ENCODE peak calls at places on chromosome 15, in nine cellular contexts. A is stomach; E is keratinocyte; S is NCI-H1436; B is T-helper 2 cell; H is lung microvascular endothelial cell; K is stimulated activated CD8-positive, alpha-beta memory T cell treated with anti-CD3 and anti-CD28 coated beads, Interleukin-12 subunit alpha, Interleukin-12 subunit beta, amount 100 ng/mL, for 4 hours; N is stimulated activated CD4-positive, alpha-beta T cell treated with anti-CD3 and anti-CD28 coated beads, Interleukin-2, amount 100 ng/mL, for 4 hours; V is activated CD8-positive, alpha-beta T cell treated with anti-CD3 and anti-CD28 coated beads for 36 hours. T is an unnamed sample.

GRCh38 chr15:50676799-50677483 is 9.7 kb downstream of the TRPM7 start:
- DNase-seq in A (no peak), E (no peak), S (no peak), B (no peak), H (no peak), K (no peak), N (no peak), V (no peak), T (no peak)

GRCh38 chr15:60407406-60407805 is 9.6 kb upstream of the ANXA2 start:
- DNase-seq in A (no peak), E (peak; percentile 74), S (no peak), B (no peak), H (no peak), K (no peak), N (no peak), V (no peak), T (no peak)

GRCh38 chr15:66831289-66831688 is 129.3 kb downstream of the SMAD6 start:
- DNase-seq in A (no peak), E (no peak), S (no peak), B (no peak), H (no peak), K (no peak), N (no peak), V (no peak), T (no peak)

GRCh38 chr15:77251662-77252061 is 168.2 kb downstream of the PEAK1 start:
- DNase-seq in A (no peak), E (no peak), S (no peak), B (no peak), H (peak; percentile 12), K (no peak), N (no peak), V (peak; percentile 31), T (no peak)

GRCh38 chr15:75796321-75796720 is 46.9 kb upstream of the UBE2Q2 start:
- DNase-seq in A (no peak), E (no peak), S (no peak), B (no peak), H (no peak), K (no peak), N (no peak), V (no peak), T (no peak)

GRCh38 chr15:48324949-48325348 is 6.3 kb upstream of the DUT start:
- DNase-seq in A (no peak), E (no peak), S (no peak), B (no peak), H (peak; percentile 3), K (no peak), N (no peak), V (no peak), T (no peak)

GRCh38 chr15:52728899-52729298 is 49.7 kb upstream of the ATOSA start:
- DNase-seq in A (no peak), E (no peak), S (no peak), B (no peak), H (peak; percentile 85), K (no peak), N (no peak), V (no peak), T (no peak)

GRCh38 chr15:85793641-85794597 is 806 bp downstream of the KLHL25 start:
- DNase-seq in A (peak; percentile 61), E (no peak), S (no peak), B (peak; percentile 63), H (peak; percentile 42), K (peak; percentile 18), N (peak; percentile 14), V (peak; percentile 52), T (peak; percentile 71)

GRCh38 chr15:55250951-55251350 is 38.7 kb downstream of the RAB27A start:
- DNase-seq in A (no peak), E (no peak), S (no peak), B (peak; percentile 28), H (no peak), K (no peak), N (no peak), V (no peak), T (no peak)

GRCh38 chr15:44698651-44699050 is 12.5 kb downstream of the PATL2 start:
- DNase-seq in A (no peak), E (no peak), S (no peak), B (no peak), H (no peak), K (no peak), N (no peak), V (no peak), T (no peak)

GRCh38 chr15:89978914-89979313 is 22.2 kb upstream of the ZNF710 start:
- DNase-seq in A (no peak), E (no peak), S (no peak), B (no peak), H (no peak), K (no peak), N (no peak), V (no peak), T (no peak)

GRCh38 chr15:38072507-38073277 is 138.3 kb downstream of the TMCO5A start:
- DNase-seq in A (peak; percentile 57), E (peak; percentile 19), S (no peak), B (peak; percentile 32), H (peak; percentile 72), K (no peak), N (no peak), V (peak; percentile 43), T (peak; percentile 81)

GRCh38 chr15:70243686-70244540 is 146.2 kb upstream of the TLE3 start:
- DNase-seq in A (no peak), E (no peak), S (no peak), B (no peak), H (no peak), K (no peak), N (no peak), V (no peak), T (no peak)

GRCh38 chr15:22933641-22934061 is 46.5 kb downstream of the CYFIP1 start:
- DNase-seq in A (peak; percentile 34), E (no peak), S (no peak), B (no peak), H (no peak), K (no peak), N (no peak), V (no peak), T (no peak)

GRCh38 chr15:32853667-32854066 is 135.9 kb downstream of the GREM1 start:
- DNase-seq in A (no peak), E (no peak), S (no peak), B (no peak), H (no peak), K (no peak), N (no peak), V (no peak), T (no peak)

GRCh38 chr15:22262613-22263020 is 182.3 kb downstream of the OR4M2 start:
- DNase-seq in A (no peak), E (no peak), S (no peak), B (peak; percentile 51), H (peak; percentile 17), K (peak; percentile 42), N (no peak), V (peak; percentile 38), T (peak; percentile 38)

GRCh38 chr15:90306560-90306959 is 41.1 kb downstream of the NGRN start:
- DNase-seq in A (no peak), E (no peak), S (no peak), B (peak; percentile 79), H (no peak), K (no peak), N (no peak), V (peak; percentile 73), T (no peak)

GRCh38 chr15:57510647-57511046 is 81.1 kb upstream of the MYZAP start:
- DNase-seq in A (peak; percentile 84), E (no peak), S (no peak), B (no peak), H (peak; percentile 91), K (no peak), N (no peak), V (no peak), T (no peak)

GRCh38 chr15:69143756-69144436 is 16.5 kb upstream of the GLCE start:
- DNase-seq in A (no peak), E (no peak), S (peak; percentile 13), B (no peak), H (no peak), K (no peak), N (no peak), V (no peak), T (no peak)

GRCh38 chr15:80739919-80740318 is 39.3 kb upstream of the CEMIP start:
- DNase-seq in A (peak; percentile 39), E (no peak), S (no peak), B (no peak), H (no peak), K (no peak), N (no peak), V (no peak), T (no peak)

GRCh38 chr15:60555814-60556213 is 76.9 kb upstream of the ICE2 start:
- DNase-seq in A (no peak), E (no peak), S (no peak), B (no peak), H (no peak), K (no peak), N (no peak), V (no peak), T (no peak)

GRCh38 chr15:57922780-57923179 is 142.7 kb downstream of the ALDH1A2 start:
- DNase-seq in A (peak; percentile 90), E (no peak), S (no peak), B (no peak), H (peak; percentile 92), K (no peak), N (no peak), V (no peak), T (peak; percentile 73)

GRCh38 chr15:77009176-77009575 is 14.2 kb downstream of the PSTPIP1 start:
- DNase-seq in A (no peak), E (no peak), S (no peak), B (no peak), H (no peak), K (no peak), N (no peak), V (no peak), T (no peak)

GRCh38 chr15:36682091-36682490 is 102.7 kb downstream of the CDIN1 start:
- DNase-seq in A (no peak), E (no peak), S (no peak), B (no peak), H (no peak), K (no peak), N (no peak), V (no peak), T (no peak)

GRCh38 chr15:27059610-27060202 is 88.7 kb downstream of the GABRG3 start:
- DNase-seq in A (no peak), E (no peak), S (peak; percentile 33), B (peak; percentile 33), H (peak; percentile 4), K (no peak), N (no peak), V (peak; percentile 49), T (no peak)